ENCODE peak calls at places on chromosomes 16 and 17, in ten cellular contexts. P is mesothelial cell of epicardium; F is neural crest cell; S is left ventricle myocardium inferior; O is AG09319; Z is activated CD8-positive, alpha-beta T cell treated with anti-CD3 and anti-CD28 coated beads for 36 hours; Q is uterus; T is GM20000; E is foreskin fibroblast; G is fibroblast of the aortic adventitia. R is an unnamed sample.

GRCh38 chr16:24748242-24748641 is 18.8 kb downstream of the TNRC6A start:
- DNase-seq in G (peak; percentile 91), S (no peak), F (no peak), P (no peak), Z (peak; percentile 12), E (peak; percentile 87), O (no peak), T (no peak), Q (peak; percentile 68), R (no peak)

GRCh38 chr16:54655171-54655590 is 275.5 kb upstream of the IRX5 start:
- DNase-seq in E (no peak), S (peak; percentile 29), Z (no peak), Q (peak; percentile 40), F (no peak), P (peak; percentile 56), G (peak; percentile 75), T (no peak), O (no peak), R (peak; percentile 60)

GRCh38 chr17:15106540-15106939 is 158.6 kb downstream of the PMP22 start:
- DNase-seq in P (no peak), Q (no peak), T (no peak), F (no peak), O (no peak), Z (peak; percentile 1), S (no peak), E (no peak), G (no peak), R (no peak)

GRCh38 chr16:74560912-74561311 is 46.0 kb downstream of the GLG1 start:
- DNase-seq in S (peak; percentile 21), E (no peak), P (no peak), Z (no peak), Q (no peak), G (no peak), T (no peak), O (no peak), F (no peak), R (no peak)

GRCh38 chr17:37701424-37702020 is 43.3 kb downstream of the HNF1B start:
- DNase-seq in O (no peak), S (no peak), P (no peak), Q (no peak), G (peak; percentile 24), E (no peak), T (peak; percentile 66), Z (peak; percentile 74), F (peak; percentile 16), R (peak; percentile 50)

GRCh38 chr16:56729351-56729735 is 586 bp upstream of the NUP93 start:
- DNase-seq in G (no peak), P (no peak), S (no peak), O (no peak), F (no peak), E (no peak), T (no peak), Q (no peak), Z (no peak), R (no peak)

GRCh38 chr17:39962642-39963220 is at the start of gene GSDMA:
- DNase-seq in T (no peak), Z (peak; percentile 55), S (no peak), Q (no peak), O (no peak), E (no peak), G (no peak), P (no peak), F (no peak), R (no peak)

GRCh38 chr17:57739402-57740224 is 5.5 kb downstream of the CCDC182 start:
- DNase-seq in S (no peak), O (no peak), F (no peak), Z (peak; percentile 18), G (no peak), E (no peak), Q (no peak), P (no peak), T (peak; percentile 46), R (no peak)

GRCh38 chr17:78875738-78876597 is 27.0 kb downstream of the CEP295NL start:
- DNase-seq in T (no peak), O (no peak), Q (no peak), Z (no peak), F (no peak), G (peak; percentile 26), E (peak; percentile 32), S (no peak), P (peak; percentile 34), R (no peak)

GRCh38 chr16:24700549-24701392 is 28.7 kb upstream of the TNRC6A start:
- DNase-seq in Z (no peak), Q (peak; percentile 94), S (peak; percentile 62), G (peak; percentile 99), P (no peak), F (no peak), T (no peak), O (peak; percentile 94), E (peak; percentile 97), R (no peak)

GRCh38 chr16:87085441-87085840 is 231.8 kb downstream of the C16orf95 start:
- DNase-seq in T (no peak), P (no peak), Q (no peak), Z (no peak), F (no peak), O (no peak), S (no peak), E (no peak), G (no peak), R (no peak)

GRCh38 chr17:75060434-75061054 is 13.5 kb downstream of the KCTD2 start:
- DNase-seq in Z (no peak), E (no peak), S (no peak), Q (no peak), O (no peak), G (no peak), P (no peak), T (no peak), F (no peak), R (no peak)

GRCh38 chr17:19747159-19747719 is 859 bp downstream of the ALDH3A1 start:
- DNase-seq in S (no peak), T (no peak), G (no peak), Z (no peak), E (no peak), O (no peak), P (no peak), Q (no peak), F (no peak), R (no peak)

GRCh38 chr17:46771601-46772012 is 46.9 kb downstream of the WNT3 start:
- DNase-seq in T (peak; percentile 80), E (no peak), Z (no peak), S (no peak), O (no peak), F (no peak), P (no peak), Q (no peak), G (no peak), R (no peak)

GRCh38 chr17:49592263-49592662 is 16.6 kb downstream of the NXPH3 start:
- DNase-seq in G (no peak), Z (no peak), F (no peak), P (peak; percentile 3), Q (no peak), S (no peak), O (no peak), T (no peak), E (no peak), R (no peak)

GRCh38 chr16:22306788-22307187 is 9.6 kb downstream of the POLR3E start:
- DNase-seq in Z (no peak), F (no peak), Q (no peak), T (no peak), P (no peak), S (no peak), G (no peak), O (no peak), E (no peak), R (no peak)
- TF ChIP-seq CTCF in Z (no peak), F (no peak), Q (no peak), T (no peak), P (no peak), S (no peak), G (no peak), O (no peak), E (no peak), R (no peak)

GRCh38 chr17:82053130-82053529 is 1.4 kb downstream of the GPS1 start:
- DNase-seq in P (no peak), O (no peak), S (no peak), E (no peak), Z (no peak), G (no peak), Q (no peak), F (no peak), T (no peak), R (no peak)
- TF ChIP-seq CTCF in P (no peak), O (no peak), S (no peak), E (no peak), Z (no peak), G (no peak), Q (no peak), F (no peak), T (no peak), R (no peak)

GRCh38 chr17:41424111-41424635 is at the start of gene KRT37:
- DNase-seq in E (no peak), P (no peak), S (no peak), Z (no peak), T (no peak), Q (no peak), F (no peak), O (no peak), G (no peak), R (no peak)

GRCh38 chr17:41434313-41434895 is 6.4 kb downstream of the KRT38 start:
- DNase-seq in Q (no peak), O (no peak), S (no peak), T (no peak), G (no peak), Z (no peak), E (no peak), F (no peak), P (no peak), R (no peak)

GRCh38 chr17:41428591-41429326 is 4.4 kb upstream of the KRT37 start:
- DNase-seq in Z (no peak), G (no peak), F (no peak), O (no peak), S (no peak), T (no peak), P (no peak), Q (no peak), E (no peak), R (no peak)

GRCh38 chr17:41429667-41430066 is 5.3 kb upstream of the KRT37 start:
- DNase-seq in Z (no peak), S (no peak), O (no peak), P (no peak), G (no peak), E (no peak), Q (no peak), F (no peak), T (no peak), R (no peak)
- TF ChIP-seq CTCF in Z (no peak), S (no peak), O (no peak), P (no peak), G (no peak), E (no peak), Q (no peak), F (no peak), T (no peak), R (no peak)

DNA sequence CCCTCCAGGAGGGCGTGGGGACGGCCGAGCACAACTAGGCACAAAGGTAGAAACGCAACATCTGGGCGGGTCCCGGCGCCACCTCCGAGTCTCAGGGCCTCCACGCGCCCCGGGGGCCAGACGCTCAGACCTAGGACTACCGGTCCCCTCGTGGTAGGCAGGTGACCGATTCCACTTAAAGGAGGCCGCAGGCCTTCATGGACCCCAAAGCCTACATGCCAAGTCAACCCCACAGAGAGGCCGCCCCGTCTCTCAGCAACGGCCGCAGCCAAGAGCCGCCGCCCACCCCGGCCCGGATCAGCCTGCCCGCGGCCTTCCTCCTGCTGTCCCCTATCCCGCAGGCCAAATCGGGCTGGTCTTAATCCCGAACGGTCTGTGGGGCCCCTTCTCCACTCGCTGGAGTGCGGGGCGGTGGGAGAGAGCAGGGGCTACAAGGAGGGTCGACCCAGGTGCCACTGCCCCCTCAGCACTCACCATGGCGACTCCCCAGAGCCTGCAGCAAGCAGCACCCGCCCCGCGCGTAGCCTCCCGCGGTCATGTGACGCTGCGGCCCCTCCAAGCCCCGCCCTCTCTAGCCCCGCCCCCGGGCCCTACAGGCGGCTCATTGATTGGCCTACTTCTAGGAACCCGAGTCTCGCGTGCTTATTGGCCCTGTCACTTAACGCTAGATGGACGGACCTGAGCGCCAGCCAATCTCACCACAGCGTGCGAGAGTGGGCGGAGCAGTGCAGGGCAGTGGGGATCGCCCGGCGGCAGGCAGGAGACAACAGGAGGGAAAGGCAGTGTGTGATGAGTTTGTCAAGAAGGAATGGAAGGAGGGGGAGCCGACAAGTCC is at the start of gene VPS35:
- DNase-seq in O (peak; percentile 97), P (peak; percentile 100), E (peak; percentile 98), G (peak; percentile 99), Z (peak; percentile 100), T (peak; percentile 95), Q (peak; percentile 99), S (peak; percentile 100), F (peak; percentile 99), R (peak; percentile 100)
- TF ChIP-seq CTCF in O (peak; percentile 18), P (no peak), E (no peak), G (peak; percentile 32), Z (peak; percentile 9), T (peak; percentile 32), Q (no peak), S (no peak), F (peak; percentile 53), R (peak; percentile 19)